ENCODE peak calls at places on chromosomes 13 and 19, in ten cellular contexts. One of them, this sample, is unnamed.

GRCh38 chr19:14473915-14474578 is 1.1 kb downstream of the PTGER1 start:
- DNase-seq in endodermal cell: no peak
- DNase-seq in left ventricle myocardium inferior: no peak
- DNase-seq in naive thymus-derived CD4-positive, alpha-beta T cell: no peak
- DNase-seq in CD4-positive, CD25-positive, alpha-beta regulatory T cell: no peak
- DNase-seq in trophoblast cell: peak; percentile 66
- DNase-seq in left lung: peak; percentile 87
- DNase-seq in body of pancreas: no peak
- DNase-seq in HAP-1: no peak
- DNase-seq in uterus: no peak
- DNase-seq in this sample: no peak

GRCh38 chr13:43915451-43915850 is 35.7 kb downstream of the LACC1 start:
- DNase-seq in endodermal cell: no peak
- DNase-seq in left ventricle myocardium inferior: no peak
- DNase-seq in naive thymus-derived CD4-positive, alpha-beta T cell: no peak
- DNase-seq in CD4-positive, CD25-positive, alpha-beta regulatory T cell: no peak
- DNase-seq in trophoblast cell: no peak
- DNase-seq in left lung: no peak
- DNase-seq in body of pancreas: no peak
- DNase-seq in HAP-1: no peak
- DNase-seq in uterus: no peak
- DNase-seq in this sample: no peak

GRCh38 chr19:16608290-16608704 is 19.7 kb downstream of the MED26 start:
- DNase-seq in endodermal cell: no peak
- DNase-seq in left ventricle myocardium inferior: no peak
- DNase-seq in naive thymus-derived CD4-positive, alpha-beta T cell: no peak
- DNase-seq in CD4-positive, CD25-positive, alpha-beta regulatory T cell: no peak
- DNase-seq in trophoblast cell: no peak
- DNase-seq in left lung: no peak
- DNase-seq in body of pancreas: peak; percentile 61
- DNase-seq in HAP-1: no peak
- DNase-seq in uterus: peak; percentile 70
- DNase-seq in this sample: no peak

GRCh38 chr19:55437410-55437809 is 5.7 kb downstream of the SHISA7 start:
- DNase-seq in endodermal cell: peak; percentile 96
- DNase-seq in left ventricle myocardium inferior: peak; percentile 52
- DNase-seq in naive thymus-derived CD4-positive, alpha-beta T cell: no peak
- DNase-seq in CD4-positive, CD25-positive, alpha-beta regulatory T cell: no peak
- DNase-seq in trophoblast cell: peak; percentile 67
- DNase-seq in left lung: no peak
- DNase-seq in body of pancreas: peak; percentile 53
- DNase-seq in HAP-1: peak; percentile 84
- DNase-seq in uterus: no peak
- DNase-seq in this sample: no peak

GRCh38 chr13:94309997-94310842 is 169.3 kb downstream of the DCT start:
- DNase-seq in endodermal cell: no peak
- DNase-seq in left ventricle myocardium inferior: no peak
- DNase-seq in naive thymus-derived CD4-positive, alpha-beta T cell: no peak
- DNase-seq in CD4-positive, CD25-positive, alpha-beta regulatory T cell: no peak
- DNase-seq in trophoblast cell: no peak
- DNase-seq in left lung: no peak
- DNase-seq in body of pancreas: no peak
- DNase-seq in HAP-1: no peak
- DNase-seq in uterus: no peak
- DNase-seq in this sample: no peak

GRCh38 chr19:22901431-22902130 is 69.5 kb downstream of the ZNF723 start:
- DNase-seq in endodermal cell: no peak
- DNase-seq in left ventricle myocardium inferior: no peak
- DNase-seq in naive thymus-derived CD4-positive, alpha-beta T cell: no peak
- DNase-seq in CD4-positive, CD25-positive, alpha-beta regulatory T cell: no peak
- DNase-seq in trophoblast cell: no peak
- DNase-seq in left lung: peak; percentile 64
- DNase-seq in body of pancreas: no peak
- DNase-seq in HAP-1: no peak
- DNase-seq in uterus: no peak
- DNase-seq in this sample: no peak

GRCh38 chr13:93762703-93763102 is 536.1 kb downstream of the GPC6 start:
- DNase-seq in endodermal cell: no peak
- DNase-seq in left ventricle myocardium inferior: no peak
- DNase-seq in naive thymus-derived CD4-positive, alpha-beta T cell: no peak
- DNase-seq in CD4-positive, CD25-positive, alpha-beta regulatory T cell: no peak
- DNase-seq in trophoblast cell: no peak
- DNase-seq in left lung: no peak
- DNase-seq in body of pancreas: no peak
- DNase-seq in HAP-1: no peak
- DNase-seq in uterus: no peak
- DNase-seq in this sample: no peak

GRCh38 chr19:48418317-48419064 is 25.0 kb downstream of the GRIN2D start:
- DNase-seq in endodermal cell: peak; percentile 58
- DNase-seq in left ventricle myocardium inferior: no peak
- DNase-seq in naive thymus-derived CD4-positive, alpha-beta T cell: no peak
- DNase-seq in CD4-positive, CD25-positive, alpha-beta regulatory T cell: no peak
- DNase-seq in trophoblast cell: no peak
- DNase-seq in left lung: peak; percentile 15
- DNase-seq in body of pancreas: no peak
- DNase-seq in HAP-1: no peak
- DNase-seq in uterus: no peak
- DNase-seq in this sample: no peak

GRCh38 chr13:28548872-28549271 is 53.9 kb upstream of the FLT1 start:
- DNase-seq in endodermal cell: peak; percentile 74
- DNase-seq in left ventricle myocardium inferior: no peak
- DNase-seq in naive thymus-derived CD4-positive, alpha-beta T cell: no peak
- DNase-seq in CD4-positive, CD25-positive, alpha-beta regulatory T cell: no peak
- DNase-seq in trophoblast cell: no peak
- DNase-seq in left lung: no peak
- DNase-seq in body of pancreas: no peak
- DNase-seq in HAP-1: no peak
- DNase-seq in uterus: no peak
- DNase-seq in this sample: no peak

GRCh38 chr13:28550721-28551497 is 56.0 kb upstream of the FLT1 start:
- DNase-seq in endodermal cell: no peak
- DNase-seq in left ventricle myocardium inferior: no peak
- DNase-seq in naive thymus-derived CD4-positive, alpha-beta T cell: no peak
- DNase-seq in CD4-positive, CD25-positive, alpha-beta regulatory T cell: no peak
- DNase-seq in trophoblast cell: no peak
- DNase-seq in left lung: no peak
- DNase-seq in body of pancreas: no peak
- DNase-seq in HAP-1: no peak
- DNase-seq in uterus: no peak
- DNase-seq in this sample: no peak

GRCh38 chr13:28551498-28551895 is 56.6 kb upstream of the FLT1 start:
- DNase-seq in endodermal cell: no peak
- DNase-seq in left ventricle myocardium inferior: no peak
- DNase-seq in naive thymus-derived CD4-positive, alpha-beta T cell: no peak
- DNase-seq in CD4-positive, CD25-positive, alpha-beta regulatory T cell: no peak
- DNase-seq in trophoblast cell: no peak
- DNase-seq in left lung: no peak
- DNase-seq in body of pancreas: no peak
- DNase-seq in HAP-1: no peak
- DNase-seq in uterus: no peak
- DNase-seq in this sample: no peak

GRCh38 chr13:28553971-28554370 is 59.0 kb upstream of the FLT1 start:
- DNase-seq in endodermal cell: no peak
- DNase-seq in left ventricle myocardium inferior: no peak
- DNase-seq in naive thymus-derived CD4-positive, alpha-beta T cell: no peak
- DNase-seq in CD4-positive, CD25-positive, alpha-beta regulatory T cell: no peak
- DNase-seq in trophoblast cell: no peak
- DNase-seq in left lung: no peak
- DNase-seq in body of pancreas: no peak
- DNase-seq in HAP-1: no peak
- DNase-seq in uterus: no peak
- DNase-seq in this sample: no peak

DNA sequence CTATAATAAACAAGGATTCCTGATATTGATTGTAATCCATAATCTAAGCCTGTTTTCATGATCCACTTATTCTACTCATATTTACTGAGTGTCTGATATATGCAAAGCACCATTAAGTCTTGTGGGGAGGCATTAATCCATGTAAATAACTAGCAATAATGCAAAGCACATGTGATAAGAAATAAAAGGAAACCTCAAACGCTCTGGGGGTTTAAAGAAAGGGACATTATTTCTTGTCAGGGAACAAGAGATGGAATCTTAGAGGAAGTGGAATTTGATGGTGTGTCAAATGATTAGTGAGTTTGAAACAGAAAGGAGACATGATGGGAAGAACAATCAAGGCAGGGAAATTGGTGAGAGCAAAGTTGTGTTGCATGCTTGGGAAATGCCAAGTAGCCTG is 57.4 kb upstream of the FLT1 start:
- DNase-seq in endodermal cell: no peak
- DNase-seq in left ventricle myocardium inferior: no peak
- DNase-seq in naive thymus-derived CD4-positive, alpha-beta T cell: no peak
- DNase-seq in CD4-positive, CD25-positive, alpha-beta regulatory T cell: no peak
- DNase-seq in trophoblast cell: no peak
- DNase-seq in left lung: no peak
- DNase-seq in body of pancreas: no peak
- DNase-seq in HAP-1: no peak
- DNase-seq in uterus: no peak
- DNase-seq in this sample: no peak
- H3K27me3 ChIP-seq in endodermal cell: no peaks in the 10 kb centered on the region
- H3K27me3 ChIP-seq in left ventricle myocardium inferior: peaks cover 10% of the 10 kb centered on the region
- H3K27me3 ChIP-seq in naive thymus-derived CD4-positive, alpha-beta T cell: no peaks in the 10 kb centered on the region
- H3K27me3 ChIP-seq in CD4-positive, CD25-positive, alpha-beta regulatory T cell: no peaks in the 10 kb centered on the region
- H3K27me3 ChIP-seq in trophoblast cell: no peaks in the 10 kb centered on the region
- H3K27me3 ChIP-seq in left lung: no peaks in the 10 kb centered on the region
- H3K27me3 ChIP-seq in body of pancreas: no peaks in the 10 kb centered on the region
- H3K27me3 ChIP-seq in HAP-1: peaks cover 2% of the 10 kb centered on the region
- H3K27me3 ChIP-seq in uterus: no peaks in the 10 kb centered on the region
- H3K27me3 ChIP-seq in this sample: no peaks in the 10 kb centered on the region

GRCh38 chr19:31277516-31277915 is 71.7 kb downstream of the TSHZ3 start:
- DNase-seq in endodermal cell: no peak
- DNase-seq in left ventricle myocardium inferior: no peak
- DNase-seq in naive thymus-derived CD4-positive, alpha-beta T cell: no peak
- DNase-seq in CD4-positive, CD25-positive, alpha-beta regulatory T cell: no peak
- DNase-seq in trophoblast cell: no peak
- DNase-seq in left lung: no peak
- DNase-seq in body of pancreas: no peak
- DNase-seq in HAP-1: no peak
- DNase-seq in uterus: no peak
- DNase-seq in this sample: no peak

GRCh38 chr19:31274266-31274963 is 74.8 kb downstream of the TSHZ3 start:
- DNase-seq in endodermal cell: no peak
- DNase-seq in left ventricle myocardium inferior: no peak
- DNase-seq in naive thymus-derived CD4-positive, alpha-beta T cell: no peak
- DNase-seq in CD4-positive, CD25-positive, alpha-beta regulatory T cell: no peak
- DNase-seq in trophoblast cell: no peak
- DNase-seq in left lung: no peak
- DNase-seq in body of pancreas: no peak
- DNase-seq in HAP-1: no peak
- DNase-seq in uterus: peak; percentile 55
- DNase-seq in this sample: no peak

GRCh38 chr19:31276831-31277230 is 72.4 kb downstream of the TSHZ3 start:
- DNase-seq in endodermal cell: no peak
- DNase-seq in left ventricle myocardium inferior: no peak
- DNase-seq in naive thymus-derived CD4-positive, alpha-beta T cell: no peak
- DNase-seq in CD4-positive, CD25-positive, alpha-beta regulatory T cell: no peak
- DNase-seq in trophoblast cell: no peak
- DNase-seq in left lung: no peak
- DNase-seq in body of pancreas: no peak
- DNase-seq in HAP-1: no peak
- DNase-seq in uterus: no peak
- DNase-seq in this sample: no peak

GRCh38 chr19:31272707-31273106 is 76.5 kb downstream of the TSHZ3 start:
- DNase-seq in endodermal cell: no peak
- DNase-seq in left ventricle myocardium inferior: no peak
- DNase-seq in naive thymus-derived CD4-positive, alpha-beta T cell: no peak
- DNase-seq in CD4-positive, CD25-positive, alpha-beta regulatory T cell: no peak
- DNase-seq in trophoblast cell: no peak
- DNase-seq in left lung: no peak
- DNase-seq in body of pancreas: no peak
- DNase-seq in HAP-1: no peak
- DNase-seq in uterus: no peak
- DNase-seq in this sample: no peak

DNA sequence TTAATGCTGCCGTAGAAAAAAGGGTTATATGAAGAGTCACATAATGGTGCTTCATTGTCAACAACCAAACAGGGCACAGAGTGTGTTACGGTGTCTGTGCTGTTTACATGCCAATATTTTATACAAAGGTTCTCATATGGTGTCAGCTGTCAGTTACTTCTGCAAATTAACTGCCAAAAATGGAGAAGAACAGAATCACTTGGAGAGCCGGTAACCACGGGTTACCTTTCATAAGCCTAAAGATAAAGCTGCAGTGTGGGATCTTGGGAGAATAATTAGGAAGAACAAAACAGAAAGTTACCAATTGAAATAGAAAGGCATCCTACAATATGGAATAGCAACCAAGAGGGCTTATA is 74.3 kb downstream of the TSHZ3 start:
- DNase-seq in endodermal cell: no peak
- DNase-seq in left ventricle myocardium inferior: no peak
- DNase-seq in naive thymus-derived CD4-positive, alpha-beta T cell: no peak
- DNase-seq in CD4-positive, CD25-positive, alpha-beta regulatory T cell: no peak
- DNase-seq in trophoblast cell: no peak
- DNase-seq in left lung: no peak
- DNase-seq in body of pancreas: no peak
- DNase-seq in HAP-1: no peak
- DNase-seq in uterus: no peak
- DNase-seq in this sample: no peak
- H3K4me3 ChIP-seq in endodermal cell: no peak overlapping the region
- H3K4me3 ChIP-seq in left ventricle myocardium inferior: no peak overlapping the region
- H3K4me3 ChIP-seq in naive thymus-derived CD4-positive, alpha-beta T cell: no peak overlapping the region
- H3K4me3 ChIP-seq in CD4-positive, CD25-positive, alpha-beta regulatory T cell: no peak overlapping the region
- H3K4me3 ChIP-seq in trophoblast cell: no peak overlapping the region
- H3K4me3 ChIP-seq in left lung: no peak overlapping the region
- H3K4me3 ChIP-seq in body of pancreas: no peak overlapping the region
- H3K4me3 ChIP-seq in HAP-1: no peak overlapping the region
- H3K4me3 ChIP-seq in uterus: peak overlapping the region; percentile 0
- H3K4me3 ChIP-seq in this sample: no peak overlapping the region

GRCh38 chr19:1707240-1707639 is 46.1 kb upstream of the ONECUT3 start:
- DNase-seq in endodermal cell: no peak
- DNase-seq in left ventricle myocardium inferior: no peak
- DNase-seq in naive thymus-derived CD4-positive, alpha-beta T cell: no peak
- DNase-seq in CD4-positive, CD25-positive, alpha-beta regulatory T cell: no peak
- DNase-seq in trophoblast cell: no peak
- DNase-seq in left lung: no peak
- DNase-seq in body of pancreas: no peak
- DNase-seq in HAP-1: no peak
- DNase-seq in uterus: no peak
- DNase-seq in this sample: no peak
- H3K27me3 ChIP-seq in endodermal cell: peaks cover 13% of the 10 kb centered on the region
- H3K27me3 ChIP-seq in left ventricle myocardium inferior: peaks cover 87% of the 10 kb centered on the region
- H3K27me3 ChIP-seq in naive thymus-derived CD4-positive, alpha-beta T cell: no peaks in the 10 kb centered on the region
- H3K27me3 ChIP-seq in CD4-positive, CD25-positive, alpha-beta regulatory T cell: peaks cover 4% of the 10 kb centered on the region
- H3K27me3 ChIP-seq in trophoblast cell: no peaks in the 10 kb centered on the region
- H3K27me3 ChIP-seq in left lung: peaks cover 72% of the 10 kb centered on the region
- H3K27me3 ChIP-seq in body of pancreas: no peaks in the 10 kb centered on the region
- H3K27me3 ChIP-seq in HAP-1: peaks cover 5% of the 10 kb centered on the region
- H3K27me3 ChIP-seq in uterus: no peaks in the 10 kb centered on the region
- H3K27me3 ChIP-seq in this sample: no peaks in the 10 kb centered on the region

DNA sequence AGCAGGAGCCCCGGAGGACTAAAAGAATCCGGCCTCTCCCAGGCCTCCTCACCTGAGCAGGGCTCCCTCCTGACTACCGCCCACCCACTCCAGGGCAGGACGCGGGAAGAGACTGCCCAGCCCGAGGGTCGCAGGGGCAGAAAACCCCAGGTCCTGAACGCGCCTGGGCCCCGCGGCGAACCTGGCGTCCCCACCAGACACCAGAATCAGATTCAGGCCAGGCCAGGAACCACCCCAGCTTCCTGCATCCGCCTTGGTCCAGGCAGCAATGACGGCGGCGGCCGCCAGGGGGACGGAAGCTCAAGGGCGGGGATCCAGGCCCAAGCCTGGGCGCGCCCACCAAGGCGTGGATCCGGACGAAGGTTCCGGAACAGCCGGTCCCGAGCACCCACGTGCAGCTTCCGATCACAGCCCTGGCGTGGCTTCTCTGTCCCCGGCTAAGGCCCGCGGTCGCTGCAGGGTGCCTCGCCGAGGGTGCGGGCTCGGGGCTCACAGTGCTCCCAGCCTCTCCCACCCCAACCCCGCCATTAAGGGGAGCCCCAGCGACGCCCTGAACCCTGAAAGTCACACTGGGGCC is 3.6 kb downstream of the LGALS7 start:
- DNase-seq in endodermal cell: peak; percentile 95
- DNase-seq in left ventricle myocardium inferior: peak; percentile 92
- DNase-seq in naive thymus-derived CD4-positive, alpha-beta T cell: peak; percentile 81
- DNase-seq in CD4-positive, CD25-positive, alpha-beta regulatory T cell: peak; percentile 89
- DNase-seq in trophoblast cell: peak; percentile 39
- DNase-seq in left lung: peak; percentile 98
- DNase-seq in body of pancreas: peak; percentile 62
- DNase-seq in HAP-1: peak; percentile 43
- DNase-seq in uterus: peak; percentile 84
- DNase-seq in this sample: no peak
- H3K4me3 ChIP-seq in endodermal cell: no peak overlapping the region
- H3K4me3 ChIP-seq in left ventricle myocardium inferior: peak overlapping the region; percentile 56
- H3K4me3 ChIP-seq in naive thymus-derived CD4-positive, alpha-beta T cell: peak overlapping the region; percentile 33
- H3K4me3 ChIP-seq in CD4-positive, CD25-positive, alpha-beta regulatory T cell: no peak overlapping the region
- H3K4me3 ChIP-seq in trophoblast cell: no peak overlapping the region
- H3K4me3 ChIP-seq in left lung: no peak overlapping the region
- H3K4me3 ChIP-seq in body of pancreas: no peak overlapping the region
- H3K4me3 ChIP-seq in HAP-1: no peak overlapping the region
- H3K4me3 ChIP-seq in uterus: peak overlapping the region; percentile 15
- H3K4me3 ChIP-seq in this sample: no peak overlapping the region

This sample was measured in WERI-Rb-1.